ENCODE peak calls at places on chromosomes 1 and 21, in five cellular contexts. E is endothelial cell of umbilical vein; T is CD8-positive, alpha-beta T cell; O is ovary; D is prostate gland. Z is an unnamed sample.

GRCh38 chr1:119964673-119965363 is 68.5 kb upstream of the ADAM30 start:
- DNase-seq in T (no peak), O (peak), D (no peak), E (no peak), Z (no peak)

GRCh38 chr1:175536921-175537320 is 206.5 kb downstream of the TNR start:
- DNase-seq in E (no peak), T (no peak), D (no peak), O (no peak), Z (no peak)

GRCh38 chr1:184931566-184931965 is 42.7 kb downstream of the NIBAN1 start:
- DNase-seq in T (no peak), D (no peak), O (no peak), E (peak), Z (no peak)

GRCh38 chr1:211648980-211649934 is 26.2 kb downstream of the NEK2 start:
- DNase-seq in T (no peak), D (peak), E (no peak), O (peak), Z (no peak)

GRCh38 chr21:26804895-26805609 is 40.2 kb downstream of the ADAMTS1 start:
- DNase-seq in T (no peak), O (no peak), E (no peak), D (no peak), Z (no peak)

GRCh38 chr1:50666849-50667248 is 243.6 kb upstream of the DMRTA2 start:
- DNase-seq in D (no peak), O (no peak), T (no peak), E (peak), Z (no peak)

GRCh38 chr1:7032992-7033391 is 247.7 kb downstream of the CAMTA1 start:
- DNase-seq in E (no peak), D (no peak), T (no peak), O (no peak), Z (no peak)

GRCh38 chr1:172863031-172863430 is 187.7 kb downstream of the TNFSF18 start:
- DNase-seq in T (no peak), D (no peak), O (no peak), E (no peak), Z (no peak)

GRCh38 chr1:62691062-62691844 is 3.1 kb upstream of the DOCK7 start:
- DNase-seq in T (no peak), D (no peak), E (no peak), O (no peak), Z (no peak)

DNA sequence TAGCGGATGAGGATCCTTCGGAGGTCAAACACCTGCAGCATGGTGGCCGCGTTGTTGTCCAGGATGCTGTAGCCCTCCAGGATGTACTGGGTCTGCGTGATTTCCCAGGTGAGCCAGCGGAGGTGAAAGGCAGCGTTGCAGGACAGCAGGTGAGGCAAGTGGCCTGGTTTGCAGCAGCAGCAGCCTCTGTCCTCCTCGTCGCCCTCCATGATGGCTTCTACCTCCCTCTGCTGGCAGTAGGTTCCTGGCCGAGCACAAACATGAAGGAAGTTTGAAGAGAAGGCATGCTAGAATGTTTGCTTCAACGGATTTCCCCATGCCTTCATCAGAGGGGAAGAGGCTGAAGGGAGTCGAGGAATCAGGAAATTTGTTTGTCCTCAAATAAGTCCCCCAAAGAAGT is 74.7 kb downstream of the NTPCR start:
- DNase-seq in O (no peak), T (no peak), D (peak), E (peak), Z (peak)
- TF ChIP-seq CTCF in O (no peak), T (no peak), D (peak), E (peak), Z (no peak)

DNA sequence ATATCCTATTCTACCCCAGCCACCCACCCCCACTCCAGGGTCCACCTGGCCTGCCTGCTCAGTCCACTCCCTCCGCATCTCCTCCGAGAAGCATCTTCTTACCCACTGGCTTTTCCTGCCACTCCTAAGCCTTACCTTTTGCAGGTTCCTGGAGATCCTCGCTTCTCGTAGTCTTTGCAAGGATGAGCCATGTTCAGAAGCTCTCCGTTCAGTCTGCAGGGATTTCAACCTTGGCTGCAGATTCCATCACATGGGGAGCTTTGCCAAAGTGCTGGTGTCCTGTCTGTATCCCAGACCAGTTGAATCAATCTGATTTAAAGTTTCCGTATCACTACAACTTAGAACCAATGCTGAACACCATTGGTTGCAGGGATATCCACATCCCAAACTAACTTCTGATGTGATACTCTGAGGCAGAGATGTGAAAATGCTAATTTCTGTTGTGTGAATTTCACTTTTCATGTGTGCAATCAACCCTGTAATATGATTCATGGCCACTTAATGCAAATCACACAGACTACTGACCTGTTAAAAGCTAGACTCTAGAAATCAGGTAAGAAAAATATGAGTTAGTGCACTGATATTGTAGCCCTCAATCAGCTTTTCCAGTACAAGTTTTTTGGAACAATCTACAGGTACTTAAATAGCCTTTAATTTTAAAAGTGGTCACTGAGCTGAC is 61.9 kb downstream of the CAPN2 start:
- DNase-seq in T (no peak), O (no peak), D (no peak), E (no peak), Z (no peak)
- H3K27ac ChIP-seq in T (no peak), O (no peak), D (no peak), E (peak), Z (peak)

GRCh38 chr1:203216274-203217138 is 13.0 kb downstream of the CHIT1 start:
- DNase-seq in T (peak), E (peak), O (peak), D (peak), Z (peak)

GRCh38 chr1:203219171-203219570 is 10.3 kb downstream of the CHIT1 start:
- DNase-seq in O (no peak), D (no peak), T (no peak), E (no peak), Z (no peak)

GRCh38 chr1:203217668-203218067 is 11.8 kb downstream of the CHIT1 start:
- DNase-seq in D (no peak), O (no peak), E (no peak), T (no peak), Z (no peak)

GRCh38 chr1:203215573-203215972 is 13.9 kb downstream of the CHIT1 start:
- DNase-seq in D (no peak), T (no peak), E (no peak), O (no peak), Z (no peak)

GRCh38 chr1:203217139-203217621 is 12.3 kb downstream of the CHIT1 start:
- DNase-seq in E (no peak), D (no peak), O (no peak), T (no peak), Z (no peak)
- TF ChIP-seq CTCF in E (no peak), D (no peak), O (no peak), T (no peak), Z (no peak)

GRCh38 chr1:24327886-24328285 is 8.7 kb downstream of the GRHL3 start:
- DNase-seq in O (no peak), D (no peak), T (no peak), E (no peak), Z (no peak)
- H3K27ac ChIP-seq in O (no peak), D (no peak), T (no peak), E (no peak), Z (no peak)

GRCh38 chr1:208204779-208205178 is 39.4 kb downstream of the PLXNA2 start:
- DNase-seq in T (no peak), D (no peak), O (no peak), E (no peak), Z (no peak)
- TF ChIP-seq CTCF in T (no peak), D (no peak), O (no peak), E (no peak), Z (no peak)

DNA sequence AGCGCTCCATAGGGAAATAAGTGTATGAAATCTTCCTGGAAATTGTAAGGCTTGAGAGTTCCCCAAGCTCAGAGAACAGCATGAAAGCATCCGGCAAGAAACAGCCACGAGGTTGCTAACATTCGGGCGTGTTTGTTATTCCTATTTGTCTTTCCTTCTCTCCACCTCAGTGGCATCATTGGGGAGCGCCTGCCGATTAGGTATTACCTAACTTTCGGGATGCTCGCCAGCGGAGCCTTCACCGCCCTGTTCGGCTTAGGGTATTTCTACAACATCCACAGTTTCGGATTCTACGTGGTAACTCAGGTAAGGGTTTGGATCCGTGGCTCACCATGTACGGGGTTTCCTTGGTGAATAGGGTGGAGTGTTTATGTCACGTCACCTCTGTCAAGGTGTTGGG is 25.7 kb downstream of the SLC37A1 start:
- DNase-seq in D (peak), E (no peak), O (no peak), T (no peak), Z (no peak)
- H3K27ac ChIP-seq in D (peak), E (no peak), O (no peak), T (no peak), Z (no peak)

Z was measured in RWPE1.